ENCODE peak calls at places on chromosomes 3 and 15, in five cellular contexts. One of them, this sample, is unnamed.

GRCh38 chr3:17151598-17152373 is 267.0 kb downstream of the PLCL2 start:
- DNase-seq in activated CD4-positive, alpha-beta T cell treated with anti-CD3 and anti-CD28 coated beads, Interleukin-2, amount 10 ng/mL, durations not matched to agents 7 days and 5 days: peak
- DNase-seq in stimulated activated CD4-positive, alpha-beta T cell treated with anti-CD3 and anti-CD28 coated beads, Interleukin-1b, Interleukin-23, amount 100 ng/mL, for 24 hours: peak
- DNase-seq in PC-9: no peak
- DNase-seq in cardiac fibroblast: no peak
- DNase-seq in this sample: peak

GRCh38 chr3:180252683-180253082 is 215.9 kb upstream of the PEX5L start:
- DNase-seq in activated CD4-positive, alpha-beta T cell treated with anti-CD3 and anti-CD28 coated beads, Interleukin-2, amount 10 ng/mL, durations not matched to agents 7 days and 5 days: no peak
- DNase-seq in PC-9: no peak
- DNase-seq in stimulated activated CD4-positive, alpha-beta T cell treated with anti-CD3 and anti-CD28 coated beads, Interleukin-1b, Interleukin-23, amount 100 ng/mL, for 24 hours: no peak
- DNase-seq in cardiac fibroblast: no peak
- DNase-seq in this sample: no peak

GRCh38 chr3:58474967-58475578 is 16.8 kb upstream of the KCTD6 start:
- DNase-seq in PC-9: no peak
- DNase-seq in activated CD4-positive, alpha-beta T cell treated with anti-CD3 and anti-CD28 coated beads, Interleukin-2, amount 10 ng/mL, durations not matched to agents 7 days and 5 days: no peak
- DNase-seq in stimulated activated CD4-positive, alpha-beta T cell treated with anti-CD3 and anti-CD28 coated beads, Interleukin-1b, Interleukin-23, amount 100 ng/mL, for 24 hours: no peak
- DNase-seq in cardiac fibroblast: no peak
- DNase-seq in this sample: no peak

GRCh38 chr3:5233026-5233425 is 45.5 kb downstream of the EDEM1 start:
- DNase-seq in activated CD4-positive, alpha-beta T cell treated with anti-CD3 and anti-CD28 coated beads, Interleukin-2, amount 10 ng/mL, durations not matched to agents 7 days and 5 days: no peak
- DNase-seq in PC-9: no peak
- DNase-seq in stimulated activated CD4-positive, alpha-beta T cell treated with anti-CD3 and anti-CD28 coated beads, Interleukin-1b, Interleukin-23, amount 100 ng/mL, for 24 hours: no peak
- DNase-seq in cardiac fibroblast: no peak
- DNase-seq in this sample: no peak

GRCh38 chr15:63234479-63234878 is 42.9 kb upstream of the APH1B start:
- DNase-seq in cardiac fibroblast: peak
- DNase-seq in PC-9: no peak
- DNase-seq in stimulated activated CD4-positive, alpha-beta T cell treated with anti-CD3 and anti-CD28 coated beads, Interleukin-1b, Interleukin-23, amount 100 ng/mL, for 24 hours: no peak
- DNase-seq in activated CD4-positive, alpha-beta T cell treated with anti-CD3 and anti-CD28 coated beads, Interleukin-2, amount 10 ng/mL, durations not matched to agents 7 days and 5 days: no peak
- DNase-seq in this sample: peak

GRCh38 chr15:78174398-78174797 is 25.2 kb downstream of the IDH3A start:
- DNase-seq in activated CD4-positive, alpha-beta T cell treated with anti-CD3 and anti-CD28 coated beads, Interleukin-2, amount 10 ng/mL, durations not matched to agents 7 days and 5 days: peak
- DNase-seq in PC-9: no peak
- DNase-seq in cardiac fibroblast: no peak
- DNase-seq in stimulated activated CD4-positive, alpha-beta T cell treated with anti-CD3 and anti-CD28 coated beads, Interleukin-1b, Interleukin-23, amount 100 ng/mL, for 24 hours: no peak
- DNase-seq in this sample: no peak

GRCh38 chr3:34570916-34571705 is 772.7 kb downstream of the PDCD6IP start:
- DNase-seq in stimulated activated CD4-positive, alpha-beta T cell treated with anti-CD3 and anti-CD28 coated beads, Interleukin-1b, Interleukin-23, amount 100 ng/mL, for 24 hours: no peak
- DNase-seq in PC-9: no peak
- DNase-seq in activated CD4-positive, alpha-beta T cell treated with anti-CD3 and anti-CD28 coated beads, Interleukin-2, amount 10 ng/mL, durations not matched to agents 7 days and 5 days: no peak
- DNase-seq in cardiac fibroblast: peak
- DNase-seq in this sample: no peak

GRCh38 chr15:94749848-94750617 is 518.7 kb downstream of the MCTP2 start:
- DNase-seq in activated CD4-positive, alpha-beta T cell treated with anti-CD3 and anti-CD28 coated beads, Interleukin-2, amount 10 ng/mL, durations not matched to agents 7 days and 5 days: no peak
- DNase-seq in stimulated activated CD4-positive, alpha-beta T cell treated with anti-CD3 and anti-CD28 coated beads, Interleukin-1b, Interleukin-23, amount 100 ng/mL, for 24 hours: no peak
- DNase-seq in PC-9: no peak
- DNase-seq in cardiac fibroblast: no peak
- DNase-seq in this sample: peak

GRCh38 chr15:74983725-74984231 is 11.6 kb upstream of the SCAMP5 start:
- DNase-seq in activated CD4-positive, alpha-beta T cell treated with anti-CD3 and anti-CD28 coated beads, Interleukin-2, amount 10 ng/mL, durations not matched to agents 7 days and 5 days: no peak
- DNase-seq in cardiac fibroblast: no peak
- DNase-seq in stimulated activated CD4-positive, alpha-beta T cell treated with anti-CD3 and anti-CD28 coated beads, Interleukin-1b, Interleukin-23, amount 100 ng/mL, for 24 hours: no peak
- DNase-seq in PC-9: peak
- DNase-seq in this sample: no peak

GRCh38 chr15:59536553-59536952 is 75.0 kb upstream of the GCNT3 start:
- DNase-seq in stimulated activated CD4-positive, alpha-beta T cell treated with anti-CD3 and anti-CD28 coated beads, Interleukin-1b, Interleukin-23, amount 100 ng/mL, for 24 hours: no peak
- DNase-seq in PC-9: no peak
- DNase-seq in activated CD4-positive, alpha-beta T cell treated with anti-CD3 and anti-CD28 coated beads, Interleukin-2, amount 10 ng/mL, durations not matched to agents 7 days and 5 days: no peak
- DNase-seq in cardiac fibroblast: no peak
- DNase-seq in this sample: no peak

GRCh38 chr3:143120716-143121239 is 1.2 kb downstream of the CHST2 start:
- DNase-seq in PC-9: no peak
- DNase-seq in stimulated activated CD4-positive, alpha-beta T cell treated with anti-CD3 and anti-CD28 coated beads, Interleukin-1b, Interleukin-23, amount 100 ng/mL, for 24 hours: no peak
- DNase-seq in cardiac fibroblast: peak
- DNase-seq in activated CD4-positive, alpha-beta T cell treated with anti-CD3 and anti-CD28 coated beads, Interleukin-2, amount 10 ng/mL, durations not matched to agents 7 days and 5 days: peak
- DNase-seq in this sample: peak

GRCh38 chr15:27133244-27133643 is 162.3 kb downstream of the GABRG3 start:
- DNase-seq in cardiac fibroblast: no peak
- DNase-seq in stimulated activated CD4-positive, alpha-beta T cell treated with anti-CD3 and anti-CD28 coated beads, Interleukin-1b, Interleukin-23, amount 100 ng/mL, for 24 hours: no peak
- DNase-seq in activated CD4-positive, alpha-beta T cell treated with anti-CD3 and anti-CD28 coated beads, Interleukin-2, amount 10 ng/mL, durations not matched to agents 7 days and 5 days: no peak
- DNase-seq in PC-9: no peak
- DNase-seq in this sample: no peak

GRCh38 chr15:34621675-34622074 is 38.2 kb upstream of the GOLGA8B start:
- DNase-seq in cardiac fibroblast: peak
- DNase-seq in PC-9: no peak
- DNase-seq in activated CD4-positive, alpha-beta T cell treated with anti-CD3 and anti-CD28 coated beads, Interleukin-2, amount 10 ng/mL, durations not matched to agents 7 days and 5 days: no peak
- DNase-seq in stimulated activated CD4-positive, alpha-beta T cell treated with anti-CD3 and anti-CD28 coated beads, Interleukin-1b, Interleukin-23, amount 100 ng/mL, for 24 hours: no peak
- DNase-seq in this sample: peak

GRCh38 chr3:16028604-16029003 is 145.9 kb upstream of the GALNT15 start:
- DNase-seq in activated CD4-positive, alpha-beta T cell treated with anti-CD3 and anti-CD28 coated beads, Interleukin-2, amount 10 ng/mL, durations not matched to agents 7 days and 5 days: no peak
- DNase-seq in cardiac fibroblast: peak
- DNase-seq in PC-9: no peak
- DNase-seq in stimulated activated CD4-positive, alpha-beta T cell treated with anti-CD3 and anti-CD28 coated beads, Interleukin-1b, Interleukin-23, amount 100 ng/mL, for 24 hours: no peak
- DNase-seq in this sample: peak

This sample was measured in choroid plexus epithelial cell.